ENCODE peak calls at places on chromosomes 6 and 20, in four cellular contexts. E is naive thymus-derived CD4-positive, alpha-beta T cell; V is T-helper 2 cell treated with Interferon-gamma antibody and Interleukin-4, amounts not matched to agents 5 μg/mL and 100 μg/mL, for 36 hours; N is non-pigmented ciliary epithelial cell. J is an unnamed sample.

GRCh38 chr20:13659288-13659687 is 20.6 kb upstream of the TASP1 start:
- DNase-seq in E (no peak), V (no peak), N (no peak), J (peak)

GRCh38 chr6:3325210-3325609 is 66.5 kb downstream of the PSMG4 start:
- DNase-seq in E (no peak), V (no peak), N (no peak), J (no peak)

GRCh38 chr6:48733581-48733980 is 622.6 kb upstream of the PTCHD4 start:
- DNase-seq in E (no peak), V (no peak), N (no peak), J (no peak)

GRCh38 chr6:132659082-132659481 is at the start of gene TAAR1:
- DNase-seq in E (no peak), V (no peak), N (no peak), J (no peak)

GRCh38 chr20:1242530-1242929 is 16.7 kb downstream of the RAD21L1 start:
- DNase-seq in E (no peak), V (no peak), N (peak), J (no peak)

GRCh38 chr6:24743944-24744335 is 25.0 kb upstream of the C6orf62 start:
- DNase-seq in E (no peak), V (no peak), N (no peak), J (no peak)

GRCh38 chr20:58889334-58890072 is 37.0 kb downstream of the GNAS start:
- DNase-seq in E (no peak), V (peak), N (no peak), J (no peak)

GRCh38 chr20:46936415-46937139 is 41.9 kb downstream of the EYA2 start:
- DNase-seq in E (no peak), V (no peak), N (no peak), J (no peak)

GRCh38 chr6:169967687-169968086 is 216.3 kb downstream of the ERMARD start:
- DNase-seq in E (no peak), V (no peak), N (no peak), J (no peak)

GRCh38 chr6:143232849-143233248 is 172.2 kb downstream of the AIG1 start:
- DNase-seq in E (no peak), V (no peak), N (no peak), J (no peak)

GRCh38 chr6:106448000-106448426 is 87.5 kb downstream of the CRYBG1 start:
- DNase-seq in E (peak), V (no peak), N (no peak), J (peak)